ENCODE peak calls at places on chromosomes 7 and 10, in ten cellular contexts. One of them, this sample, is unnamed.

GRCh38 chr7:17402628-17403278 is 104.3 kb downstream of the AHR start:
- DNase-seq in stomach: no peak
- DNase-seq in epithelial cell of esophagus: no peak
- DNase-seq in bronchial epithelial cell: no peak
- DNase-seq in A549: no peak
- DNase-seq in ascending aorta: no peak
- DNase-seq in cardiac fibroblast: peak; percentile 35
- DNase-seq in choroid plexus epithelial cell: peak; percentile 16
- DNase-seq in AG04450: no peak
- DNase-seq in IMR-90: no peak
- DNase-seq in this sample: no peak

GRCh38 chr7:5643280-5643679 is 138.2 kb downstream of the RNF216 start:
- DNase-seq in stomach: no peak
- DNase-seq in epithelial cell of esophagus: peak; percentile 42
- DNase-seq in bronchial epithelial cell: peak; percentile 27
- DNase-seq in A549: peak; percentile 13
- DNase-seq in ascending aorta: no peak
- DNase-seq in cardiac fibroblast: peak; percentile 32
- DNase-seq in choroid plexus epithelial cell: peak; percentile 52
- DNase-seq in AG04450: no peak
- DNase-seq in IMR-90: no peak
- DNase-seq in this sample: no peak

GRCh38 chr10:7744307-7744706 is 41.2 kb downstream of the ITIH2 start:
- DNase-seq in stomach: no peak
- DNase-seq in epithelial cell of esophagus: no peak
- DNase-seq in bronchial epithelial cell: no peak
- DNase-seq in A549: no peak
- DNase-seq in ascending aorta: no peak
- DNase-seq in cardiac fibroblast: no peak
- DNase-seq in choroid plexus epithelial cell: no peak
- DNase-seq in AG04450: no peak
- DNase-seq in IMR-90: no peak
- DNase-seq in this sample: no peak

GRCh38 chr10:4316166-4316810 is 509.7 kb upstream of the AKR1E2 start:
- DNase-seq in stomach: no peak
- DNase-seq in epithelial cell of esophagus: peak; percentile 29
- DNase-seq in bronchial epithelial cell: no peak
- DNase-seq in A549: no peak
- DNase-seq in ascending aorta: peak; percentile 85
- DNase-seq in cardiac fibroblast: peak; percentile 89
- DNase-seq in choroid plexus epithelial cell: peak; percentile 76
- DNase-seq in AG04450: peak; percentile 4
- DNase-seq in IMR-90: peak; percentile 89
- DNase-seq in this sample: peak; percentile 87

GRCh38 chr7:137977173-137977572 is 24.7 kb downstream of the CREB3L2 start:
- DNase-seq in stomach: no peak
- DNase-seq in epithelial cell of esophagus: no peak
- DNase-seq in bronchial epithelial cell: no peak
- DNase-seq in A549: no peak
- DNase-seq in ascending aorta: no peak
- DNase-seq in cardiac fibroblast: peak; percentile 55
- DNase-seq in choroid plexus epithelial cell: no peak
- DNase-seq in AG04450: no peak
- DNase-seq in IMR-90: no peak
- DNase-seq in this sample: peak; percentile 48

GRCh38 chr10:12077580-12078180 is 8.9 kb downstream of the DHTKD1 start:
- DNase-seq in stomach: no peak
- DNase-seq in epithelial cell of esophagus: no peak
- DNase-seq in bronchial epithelial cell: no peak
- DNase-seq in A549: no peak
- DNase-seq in ascending aorta: no peak
- DNase-seq in cardiac fibroblast: no peak
- DNase-seq in choroid plexus epithelial cell: no peak
- DNase-seq in AG04450: no peak
- DNase-seq in IMR-90: no peak
- DNase-seq in this sample: no peak

GRCh38 chr7:98286093-98286525 is 4.6 kb downstream of the BRI3 start:
- DNase-seq in stomach: peak; percentile 62
- DNase-seq in epithelial cell of esophagus: peak; percentile 85
- DNase-seq in bronchial epithelial cell: peak; percentile 79
- DNase-seq in A549: peak; percentile 47
- DNase-seq in ascending aorta: peak; percentile 85
- DNase-seq in cardiac fibroblast: peak; percentile 81
- DNase-seq in choroid plexus epithelial cell: peak; percentile 42
- DNase-seq in AG04450: no peak
- DNase-seq in IMR-90: peak; percentile 55
- DNase-seq in this sample: peak; percentile 73

GRCh38 chr10:102485093-102485785 is 17.3 kb downstream of the ACTR1A start:
- DNase-seq in stomach: no peak
- DNase-seq in epithelial cell of esophagus: no peak
- DNase-seq in bronchial epithelial cell: no peak
- DNase-seq in A549: no peak
- DNase-seq in ascending aorta: no peak
- DNase-seq in cardiac fibroblast: no peak
- DNase-seq in choroid plexus epithelial cell: no peak
- DNase-seq in AG04450: no peak
- DNase-seq in IMR-90: no peak
- DNase-seq in this sample: no peak

GRCh38 chr7:39613577-39613976 is 9.8 kb upstream of the RALA start:
- DNase-seq in stomach: no peak
- DNase-seq in epithelial cell of esophagus: peak; percentile 79
- DNase-seq in bronchial epithelial cell: peak; percentile 66
- DNase-seq in A549: no peak
- DNase-seq in ascending aorta: no peak
- DNase-seq in cardiac fibroblast: peak; percentile 88
- DNase-seq in choroid plexus epithelial cell: no peak
- DNase-seq in AG04450: no peak
- DNase-seq in IMR-90: peak; percentile 76
- DNase-seq in this sample: no peak

GRCh38 chr10:8158439-8159071 is 104.1 kb downstream of the GATA3 start:
- DNase-seq in stomach: no peak
- DNase-seq in epithelial cell of esophagus: peak; percentile 53
- DNase-seq in bronchial epithelial cell: no peak
- DNase-seq in A549: peak; percentile 11
- DNase-seq in ascending aorta: no peak
- DNase-seq in cardiac fibroblast: no peak
- DNase-seq in choroid plexus epithelial cell: no peak
- DNase-seq in AG04450: no peak
- DNase-seq in IMR-90: no peak
- DNase-seq in this sample: no peak

GRCh38 chr7:15478401-15478800 is 83.4 kb downstream of the AGMO start:
- DNase-seq in stomach: no peak
- DNase-seq in epithelial cell of esophagus: no peak
- DNase-seq in bronchial epithelial cell: no peak
- DNase-seq in A549: no peak
- DNase-seq in ascending aorta: no peak
- DNase-seq in cardiac fibroblast: no peak
- DNase-seq in choroid plexus epithelial cell: no peak
- DNase-seq in AG04450: no peak
- DNase-seq in IMR-90: no peak
- DNase-seq in this sample: no peak

GRCh38 chr7:123494193-123494796 is 40.1 kb downstream of the IQUB start:
- DNase-seq in stomach: no peak
- DNase-seq in epithelial cell of esophagus: peak; percentile 52
- DNase-seq in bronchial epithelial cell: peak; percentile 39
- DNase-seq in A549: peak; percentile 40
- DNase-seq in ascending aorta: no peak
- DNase-seq in cardiac fibroblast: peak; percentile 70
- DNase-seq in choroid plexus epithelial cell: peak; percentile 68
- DNase-seq in AG04450: no peak
- DNase-seq in IMR-90: peak; percentile 27
- DNase-seq in this sample: peak; percentile 35

GRCh38 chr7:114865564-114865963 is 56.3 kb upstream of the MDFIC start:
- DNase-seq in stomach: peak; percentile 39
- DNase-seq in epithelial cell of esophagus: peak; percentile 72
- DNase-seq in bronchial epithelial cell: peak; percentile 51
- DNase-seq in A549: peak; percentile 58
- DNase-seq in ascending aorta: peak; percentile 64
- DNase-seq in cardiac fibroblast: peak; percentile 77
- DNase-seq in choroid plexus epithelial cell: peak; percentile 81
- DNase-seq in AG04450: peak; percentile 42
- DNase-seq in IMR-90: peak; percentile 64
- DNase-seq in this sample: peak; percentile 74

GRCh38 chr10:13001041-13001886 is at the start of gene CCDC3:
- DNase-seq in stomach: no peak
- DNase-seq in epithelial cell of esophagus: peak; percentile 23
- DNase-seq in bronchial epithelial cell: no peak
- DNase-seq in A549: no peak
- DNase-seq in ascending aorta: peak; percentile 67
- DNase-seq in cardiac fibroblast: no peak
- DNase-seq in choroid plexus epithelial cell: no peak
- DNase-seq in AG04450: no peak
- DNase-seq in IMR-90: no peak
- DNase-seq in this sample: no peak

GRCh38 chr7:121001932-121002754 is 13.6 kb downstream of the CPED1 start:
- DNase-seq in stomach: no peak
- DNase-seq in epithelial cell of esophagus: no peak
- DNase-seq in bronchial epithelial cell: no peak
- DNase-seq in A549: no peak
- DNase-seq in ascending aorta: no peak
- DNase-seq in cardiac fibroblast: peak; percentile 44
- DNase-seq in choroid plexus epithelial cell: no peak
- DNase-seq in AG04450: no peak
- DNase-seq in IMR-90: no peak
- DNase-seq in this sample: no peak

DNA sequence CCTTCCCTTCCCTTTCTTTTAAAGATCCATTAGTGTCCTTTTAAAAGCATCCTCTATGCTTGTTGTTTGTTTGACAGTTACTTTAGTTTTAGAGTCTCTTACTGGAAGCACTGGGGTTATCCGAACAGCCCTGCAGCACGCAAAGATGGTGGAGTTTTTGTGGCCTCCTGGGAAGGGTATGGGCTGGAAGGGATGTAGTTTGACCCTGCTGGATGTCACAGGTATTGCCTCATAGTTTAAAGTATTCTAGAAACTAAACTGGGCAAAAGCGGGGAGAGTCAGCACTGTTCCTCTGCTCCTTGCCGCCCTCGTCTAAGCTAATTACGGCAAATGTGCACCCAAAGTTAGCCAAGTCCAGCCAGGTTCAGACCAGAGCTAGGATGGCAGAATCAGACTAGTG is 35.8 kb upstream of the GNAI1 start:
- DNase-seq in stomach: no peak
- DNase-seq in epithelial cell of esophagus: no peak
- DNase-seq in bronchial epithelial cell: no peak
- DNase-seq in A549: no peak
- DNase-seq in ascending aorta: no peak
- DNase-seq in cardiac fibroblast: no peak
- DNase-seq in choroid plexus epithelial cell: no peak
- DNase-seq in AG04450: no peak
- DNase-seq in IMR-90: no peak
- DNase-seq in this sample: no peak
- TF ChIP-seq CTCF in stomach: no peak
- TF ChIP-seq CTCF in epithelial cell of esophagus: peak; percentile 22
- TF ChIP-seq CTCF in bronchial epithelial cell: peak; percentile 11
- TF ChIP-seq CTCF in A549: no peak
- TF ChIP-seq CTCF in ascending aorta: no peak
- TF ChIP-seq CTCF in cardiac fibroblast: peak; percentile 8
- TF ChIP-seq CTCF in choroid plexus epithelial cell: peak; percentile 34
- TF ChIP-seq CTCF in AG04450: peak; percentile 25
- TF ChIP-seq CTCF in IMR-90: no peak
- TF ChIP-seq CTCF in this sample: peak; percentile 28

GRCh38 chr10:63681965-63682704 is 160.9 kb downstream of the REEP3 start:
- DNase-seq in stomach: no peak
- DNase-seq in epithelial cell of esophagus: peak; percentile 65
- DNase-seq in bronchial epithelial cell: peak; percentile 38
- DNase-seq in A549: peak; percentile 36
- DNase-seq in ascending aorta: no peak
- DNase-seq in cardiac fibroblast: peak; percentile 96
- DNase-seq in choroid plexus epithelial cell: peak; percentile 82
- DNase-seq in AG04450: peak; percentile 55
- DNase-seq in IMR-90: peak; percentile 87
- DNase-seq in this sample: peak; percentile 99
- H3K4me3 ChIP-seq in stomach: no peak overlapping the region
- H3K4me3 ChIP-seq in epithelial cell of esophagus: no peak overlapping the region
- H3K4me3 ChIP-seq in bronchial epithelial cell: no peak overlapping the region
- H3K4me3 ChIP-seq in A549: no peak overlapping the region
- H3K4me3 ChIP-seq in ascending aorta: no peak overlapping the region
- H3K4me3 ChIP-seq in cardiac fibroblast: no peak overlapping the region
- H3K4me3 ChIP-seq in choroid plexus epithelial cell: no peak overlapping the region
- H3K4me3 ChIP-seq in AG04450: no peak overlapping the region
- H3K4me3 ChIP-seq in IMR-90: peak overlapping the region; percentile 1
- H3K4me3 ChIP-seq in this sample: no peak overlapping the region

DNA sequence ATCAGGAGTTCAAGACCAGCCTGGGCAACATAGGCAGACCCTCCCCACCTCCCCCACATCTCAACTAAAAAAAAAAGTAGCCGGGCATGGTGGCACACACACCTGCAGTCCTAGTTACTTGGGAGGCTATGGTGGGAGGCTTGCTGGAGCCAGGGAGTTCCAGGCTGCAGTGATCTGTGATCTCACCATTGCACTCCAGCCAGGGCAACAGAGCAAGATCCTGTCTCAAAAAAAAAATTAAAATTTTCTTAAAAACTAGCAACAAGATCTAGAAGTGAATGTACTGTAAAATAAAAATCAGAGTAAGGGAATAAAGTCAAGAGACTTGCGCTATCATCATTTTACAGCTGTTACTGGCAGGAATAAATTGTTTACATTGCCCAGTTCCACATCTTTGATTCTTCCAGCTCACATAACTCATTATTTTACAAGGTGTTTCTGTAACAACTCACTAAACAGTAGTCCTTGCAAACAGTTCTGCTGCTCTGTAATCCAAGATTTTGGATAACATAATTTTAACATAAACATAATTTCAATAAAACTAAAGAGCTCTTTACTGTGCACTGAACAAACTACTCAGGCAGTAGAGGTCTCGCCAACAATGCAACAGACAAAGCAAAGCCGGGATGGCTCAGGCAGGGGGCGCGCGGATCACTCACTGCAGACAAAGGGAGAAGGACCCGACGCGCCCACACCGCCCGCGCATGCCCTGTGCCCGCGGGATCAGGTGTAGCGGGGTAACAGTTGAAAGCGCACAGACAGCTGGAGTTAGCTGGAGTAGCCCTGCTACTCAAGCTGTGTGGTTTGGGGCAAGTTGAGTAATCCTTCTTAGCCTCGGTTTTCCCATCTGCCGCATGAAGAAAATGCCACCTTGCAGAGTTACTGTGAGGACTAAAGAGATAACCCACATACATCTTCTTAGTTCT is 73.3 kb upstream of the NFE2L3 start:
- DNase-seq in stomach: peak; percentile 65
- DNase-seq in epithelial cell of esophagus: peak; percentile 63
- DNase-seq in bronchial epithelial cell: peak; percentile 38
- DNase-seq in A549: peak; percentile 69
- DNase-seq in ascending aorta: no peak
- DNase-seq in cardiac fibroblast: peak; percentile 10
- DNase-seq in choroid plexus epithelial cell: peak; percentile 42
- DNase-seq in AG04450: no peak
- DNase-seq in IMR-90: no peak
- DNase-seq in this sample: peak; percentile 3
- TF ChIP-seq CTCF in stomach: no peak
- TF ChIP-seq CTCF in epithelial cell of esophagus: peak; percentile 42
- TF ChIP-seq CTCF in bronchial epithelial cell: peak; percentile 49
- TF ChIP-seq CTCF in A549: peak; percentile 58
- TF ChIP-seq CTCF in ascending aorta: no peak
- TF ChIP-seq CTCF in cardiac fibroblast: peak; percentile 14
- TF ChIP-seq CTCF in choroid plexus epithelial cell: peak; percentile 58
- TF ChIP-seq CTCF in AG04450: peak; percentile 41
- TF ChIP-seq CTCF in IMR-90: peak; percentile 25
- TF ChIP-seq CTCF in this sample: peak; percentile 33

GRCh38 chr7:2634265-2635145 is 2.7 kb downstream of the TTYH3 start:
- DNase-seq in stomach: no peak
- DNase-seq in epithelial cell of esophagus: no peak
- DNase-seq in bronchial epithelial cell: no peak
- DNase-seq in A549: no peak
- DNase-seq in ascending aorta: no peak
- DNase-seq in cardiac fibroblast: no peak
- DNase-seq in choroid plexus epithelial cell: no peak
- DNase-seq in AG04450: no peak
- DNase-seq in IMR-90: no peak
- DNase-seq in this sample: no peak
- H3K4me3 ChIP-seq in stomach: peak overlapping the region; percentile 80
- H3K4me3 ChIP-seq in epithelial cell of esophagus: peak overlapping the region; percentile 82
- H3K4me3 ChIP-seq in bronchial epithelial cell: peak overlapping the region; percentile 87
- H3K4me3 ChIP-seq in A549: peak overlapping the region; percentile 89
- H3K4me3 ChIP-seq in ascending aorta: peak overlapping the region; percentile 85
- H3K4me3 ChIP-seq in cardiac fibroblast: peak overlapping the region; percentile 81
- H3K4me3 ChIP-seq in choroid plexus epithelial cell: peak overlapping the region; percentile 41
- H3K4me3 ChIP-seq in AG04450: peak overlapping the region; percentile 95
- H3K4me3 ChIP-seq in IMR-90: peak overlapping the region; percentile 28
- H3K4me3 ChIP-seq in this sample: peak overlapping the region; percentile 87